ENCODE peak calls at places on chromosomes 11 and 22, in four cellular contexts. T is activated CD4-positive, alpha-beta T cell treated with anti-CD3 and anti-CD28 coated beads, Interleukin-2, amount 10 ng/mL, durations not matched to agents 7 days and 5 days; Z is suprapubic skin; C is central memory CD4-positive, alpha-beta T cell. I is an unnamed sample.

GRCh38 chr11:10669258-10670033 is 24.1 kb downstream of the IRAG1 start:
- DNase-seq in T (no peak), Z (no peak), C (no peak), I (no peak)

GRCh38 chr22:50232481-50233151 is 12.2 kb downstream of the TUBGCP6 start:
- DNase-seq in T (no peak), Z (no peak), C (no peak), I (no peak)

GRCh38 chr11:843818-844692 is 1.4 kb downstream of the TSPAN4 start:
- DNase-seq in T (no peak), Z (peak), C (no peak), I (no peak)

GRCh38 chr11:74731301-74732094 is at the start of gene CHRDL2:
- DNase-seq in T (no peak), Z (no peak), C (no peak), I (no peak)

GRCh38 chr22:49676230-49676629 is 151.4 kb downstream of the BRD1 start:
- DNase-seq in T (no peak), Z (no peak), C (no peak), I (no peak)

GRCh38 chr11:128424271-128424709 is 163.1 kb downstream of the ETS1 start:
- DNase-seq in T (no peak), Z (no peak), C (no peak), I (no peak)

GRCh38 chr22:44369916-44370804 is 57.4 kb upstream of the SHISAL1 start:
- DNase-seq in T (no peak), Z (peak), C (no peak), I (no peak)

GRCh38 chr11:71502026-71502425 is 25.0 kb upstream of the KRTAP5-7 start:
- DNase-seq in T (no peak), Z (no peak), C (no peak), I (no peak)

GRCh38 chr11:70084046-70084984 is 6.2 kb downstream of the ANO1 start:
- DNase-seq in T (no peak), Z (no peak), C (no peak), I (no peak)

GRCh38 chr11:130213143-130213978 is 53.8 kb downstream of the ST14 start:
- DNase-seq in T (peak), Z (peak), C (peak), I (peak)

GRCh38 chr22:30857103-30857502 is 111.5 kb downstream of the MORC2 start:
- DNase-seq in T (no peak), Z (peak), C (no peak), I (no peak)